ENCODE peak calls at places on chromosome 11, in four cellular contexts. B is GM12878, G is SK-N-SH, Z is H1. U is an unnamed sample.

GRCh38 chr11:128696930-128697329 is 3.1 kb downstream of the FLI1 start:
- DNase-seq in B (no peak), G (no peak), Z (no peak), U (no peak)

GRCh38 chr11:109892321-109892794 is 200.8 kb upstream of the ZC3H12C start:
- DNase-seq in B (no peak), G (no peak), Z (peak; percentile 34), U (no peak)

GRCh38 chr11:24422371-24422770 is 74.5 kb upstream of the LUZP2 start:
- DNase-seq in B (no peak), G (no peak), Z (no peak), U (peak; percentile 36)

GRCh38 chr11:13169709-13170108 is 107.9 kb upstream of the BMAL1 start:
- DNase-seq in B (no peak), G (no peak), Z (no peak), U (peak; percentile 94)

GRCh38 chr11:60251485-60252207 is 8.7 kb upstream of the MS4A4E start:
- DNase-seq in B (peak; percentile 59), G (peak; percentile 2), Z (no peak), U (no peak)

GRCh38 chr11:124207102-124207792 is 24.1 kb downstream of the OR10D3 start:
- DNase-seq in B (no peak), G (no peak), Z (no peak), U (no peak)

GRCh38 chr11:73402834-73403185 is 26.6 kb downstream of the RELT start:
- DNase-seq in B (no peak), G (no peak), Z (no peak), U (no peak)

GRCh38 chr11:77086521-77087472 is 15.8 kb upstream of the OMP start:
- DNase-seq in B (no peak), G (no peak), Z (no peak), U (no peak)

GRCh38 chr11:68773521-68774187 is 22.3 kb upstream of the TESMIN start:
- DNase-seq in B (no peak), G (no peak), Z (no peak), U (peak; percentile 85)

GRCh38 chr11:105177658-105178057 is 38.1 kb upstream of the CARD18 start:
- DNase-seq in B (no peak), G (no peak), Z (no peak), U (peak; percentile 92)

GRCh38 chr11:69640995-69641581 is at the start of gene CCND1:
- DNase-seq in B (no peak), G (peak; percentile 89), Z (no peak), U (peak; percentile 94)

DNA sequence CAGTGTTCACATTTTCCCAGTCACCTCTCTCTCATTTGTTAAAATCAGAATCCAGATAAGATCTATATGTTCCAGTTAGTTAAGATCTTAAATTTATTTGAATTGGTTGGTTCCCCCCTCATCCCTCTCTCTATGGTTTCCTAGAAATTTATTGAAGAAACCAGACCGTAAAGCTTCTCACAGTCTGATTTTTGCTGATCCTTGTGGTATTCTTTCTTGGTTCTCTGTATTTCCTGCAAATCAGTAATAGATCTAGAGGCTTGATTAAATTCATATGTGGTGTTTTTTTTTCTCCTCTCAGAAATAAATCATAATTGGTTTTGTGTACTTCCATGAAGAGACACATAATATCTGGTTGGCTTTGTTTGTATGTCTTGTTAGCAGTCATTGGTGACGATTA is 147.5 kb downstream of the TMEM135 start:
- DNase-seq in B (no peak), G (no peak), Z (no peak), U (no peak)
- TF ChIP-seq RFX5 in B (no peak), G (no peak), Z (no peak), U (no peak)

DNA sequence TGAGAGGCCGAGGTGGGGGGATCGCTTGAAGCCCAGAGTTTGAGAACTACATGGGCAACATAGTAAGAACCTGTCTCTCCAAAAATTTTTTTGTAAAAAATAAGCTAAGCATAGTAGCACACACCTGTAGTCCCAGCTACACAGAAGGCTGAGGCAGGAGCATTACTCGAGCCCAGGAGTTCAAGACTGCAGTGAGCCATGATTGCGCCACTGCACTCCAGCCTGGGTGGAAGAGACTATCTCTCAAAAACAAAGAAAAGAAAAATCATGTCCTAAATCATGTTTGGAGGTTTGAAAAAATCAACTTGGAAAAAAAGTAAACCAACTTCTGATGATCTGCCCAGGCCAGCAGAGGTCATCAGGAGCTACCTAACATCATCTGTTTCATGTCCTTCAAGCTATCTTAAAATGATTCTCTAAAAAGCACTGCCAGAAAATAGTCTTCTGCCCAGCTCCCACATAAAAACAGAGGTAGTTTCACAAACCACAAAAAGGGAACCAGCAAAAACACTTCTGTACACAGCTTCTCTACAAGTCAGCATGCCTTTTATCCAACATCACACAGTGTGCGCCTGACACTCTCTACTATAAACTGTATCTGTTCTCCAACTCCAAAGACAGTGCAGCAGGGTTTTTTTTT is 165.0 kb downstream of the SOX6 start:
- DNase-seq in B (no peak), G (no peak), Z (no peak), U (peak; percentile 18)
- TF ChIP-seq RFX5 in B (no peak), G (no peak), Z (no peak), U (no peak)

GRCh38 chr11:130476922-130477491 is 28.6 kb downstream of the ADAMTS15 start:
- DNase-seq in B (no peak), G (peak; percentile 21), Z (no peak), U (no peak)

GRCh38 chr11:130475426-130476053 is 27.1 kb downstream of the ADAMTS15 start:
- DNase-seq in B (no peak), G (peak; percentile 13), Z (no peak), U (no peak)

GRCh38 chr11:130477646-130478203 is 29.3 kb downstream of the ADAMTS15 start:
- DNase-seq in B (no peak), G (peak; percentile 3), Z (no peak), U (peak; percentile 18)

GRCh38 chr11:130474637-130475400 is 26.4 kb downstream of the ADAMTS15 start:
- DNase-seq in B (no peak), G (peak; percentile 9), Z (no peak), U (no peak)

GRCh38 chr11:130476200-130476921 is 27.9 kb downstream of the ADAMTS15 start:
- DNase-seq in B (no peak), G (peak; percentile 10), Z (no peak), U (peak; percentile 10)
- TF ChIP-seq RFX5 in B (no peak), G (no peak), Z (no peak), U (no peak)

GRCh38 chr11:34240150-34240494 is 117.7 kb downstream of the ABTB2 start:
- DNase-seq in B (no peak), G (no peak), Z (no peak), U (no peak)

GRCh38 chr11:34249439-34250073 is 108.3 kb downstream of the ABTB2 start:
- DNase-seq in B (no peak), G (no peak), Z (no peak), U (no peak)

GRCh38 chr11:34243620-34244493 is 114.0 kb downstream of the ABTB2 start:
- DNase-seq in B (peak; percentile 86), G (no peak), Z (no peak), U (peak; percentile 77)

GRCh38 chr11:34242037-34242625 is 115.7 kb downstream of the ABTB2 start:
- DNase-seq in B (no peak), G (no peak), Z (no peak), U (peak; percentile 42)

GRCh38 chr11:34245043-34245442 is 112.8 kb downstream of the ABTB2 start:
- DNase-seq in B (no peak), G (no peak), Z (no peak), U (no peak)
- TF ChIP-seq RFX5 in B (no peak), G (no peak), Z (no peak), U (no peak)

GRCh38 chr11:1083621-1084551 is 9.2 kb downstream of the MUC2 start:
- DNase-seq in B (no peak), G (no peak), Z (no peak), U (no peak)

GRCh38 chr11:1086171-1087102 is 11.8 kb downstream of the MUC2 start:
- DNase-seq in B (no peak), G (no peak), Z (no peak), U (no peak)

GRCh38 chr11:1085440-1086170 is 10.9 kb downstream of the MUC2 start:
- DNase-seq in B (no peak), G (no peak), Z (no peak), U (no peak)

GRCh38 chr11:1082728-1083620 is 8.3 kb downstream of the MUC2 start:
- DNase-seq in B (no peak), G (no peak), Z (no peak), U (no peak)

DNA sequence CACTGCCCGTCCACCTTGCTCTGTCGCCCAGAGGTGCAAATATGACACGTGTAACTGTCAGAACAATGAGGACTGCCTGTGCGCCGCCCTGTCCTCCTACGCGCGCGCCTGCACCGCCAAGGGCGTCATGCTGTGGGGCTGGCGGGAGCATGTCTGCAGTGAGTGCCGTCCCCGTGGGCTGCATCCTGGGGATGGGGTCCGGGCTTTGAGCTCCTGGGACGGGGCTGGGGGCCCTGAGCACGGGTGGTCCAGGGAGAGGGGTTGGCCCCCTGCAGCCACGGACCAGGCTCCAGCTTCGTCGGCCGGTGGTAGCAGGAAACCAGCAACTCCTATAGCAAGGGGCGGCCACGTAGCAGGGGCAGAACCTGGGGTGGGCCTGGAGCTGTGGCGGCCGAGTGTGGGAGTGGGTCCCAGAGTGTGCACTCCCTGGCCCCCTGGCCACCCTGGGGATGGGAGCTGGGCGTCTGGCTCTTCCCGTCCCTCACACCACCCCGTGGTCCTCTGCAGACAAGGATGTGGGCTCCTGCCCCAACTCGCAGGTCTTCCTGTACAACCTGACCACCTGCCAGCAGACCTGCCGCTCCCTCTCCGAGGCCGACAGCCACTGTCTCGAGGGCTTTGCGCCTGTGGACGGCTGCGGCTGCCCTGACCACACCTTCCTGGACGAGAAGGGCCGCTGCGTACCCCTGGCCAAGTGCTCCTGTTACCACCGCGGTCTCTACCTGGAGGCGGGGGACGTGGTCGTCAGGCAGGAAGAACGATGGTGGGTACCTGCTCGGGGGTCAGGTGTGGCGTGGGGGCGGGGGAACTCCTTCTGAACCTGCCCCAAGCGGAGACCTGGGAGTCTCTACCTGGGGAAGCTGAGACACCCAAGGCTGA is 10.1 kb downstream of the MUC2 start:
- DNase-seq in B (no peak), G (no peak), Z (no peak), U (no peak)
- TF ChIP-seq RFX5 in B (no peak), G (no peak), Z (no peak), U (no peak)

GRCh38 chr11:5115339-5115738 is 22.8 kb downstream of the OR52A5 start:
- DNase-seq in B (no peak), G (no peak), Z (no peak), U (no peak)
- TF ChIP-seq RFX5 in B (no peak), G (no peak), Z (no peak), U (no peak)

GRCh38 chr11:67516806-67517205 is 6.4 kb downstream of the CABP2 start:
- DNase-seq in B (no peak), G (no peak), Z (no peak), U (no peak)
- TF ChIP-seq RFX5 in B (no peak), G (no peak), Z (no peak), U (no peak)

GRCh38 chr11:122634507-122634906 is 21.0 kb upstream of the UBASH3B start:
- DNase-seq in B (no peak), G (no peak), Z (no peak), U (peak; percentile 64)
- TF ChIP-seq RFX5 in B (no peak), G (no peak), Z (no peak), U (no peak)

DNA sequence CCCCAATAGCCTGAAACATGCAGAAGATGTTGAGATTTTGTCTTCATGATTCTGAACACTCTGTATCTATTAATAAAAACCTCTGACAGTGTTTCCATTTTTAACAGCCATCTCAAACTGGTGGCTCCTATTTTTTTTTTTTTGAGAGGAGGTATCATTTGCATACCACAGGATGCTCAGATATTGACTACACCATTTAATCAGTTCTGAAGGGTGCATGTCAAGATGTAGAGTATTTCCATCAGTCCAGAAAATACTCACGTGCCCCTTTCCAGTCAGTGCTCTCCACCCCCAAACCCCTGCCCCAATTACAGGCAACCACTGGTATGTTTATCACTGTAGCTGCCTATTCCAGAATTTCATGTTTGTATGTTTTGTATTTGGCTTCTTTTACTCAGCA is 85.3 kb upstream of the SORL1-AS1 start:
- DNase-seq in B (peak; percentile 59), G (no peak), Z (no peak), U (no peak)
- TF ChIP-seq RFX5 in B (no peak), G (no peak), Z (no peak), U (no peak)

U was measured in IMR-90.